ENCODE peak calls at places on chromosomes 2 and 18, in five cellular contexts. M is AG04449; H is glutamatergic neuron; Z is stimulated activated CD8-positive, alpha-beta memory T cell treated with anti-CD3 and anti-CD28 coated beads, Interleukin-4, amount 100 ng/mL, for 24 hours; P is HT1080. V is an unnamed sample.

GRCh38 chr2:55618025-55618648 is 715 bp upstream of the PPP4R3B start:
- DNase-seq in Z (no peak), H (no peak), M (no peak), P (no peak), V (no peak)

GRCh38 chr2:628651-629050 is 48.6 kb downstream of the TMEM18 start:
- DNase-seq in P (peak), M (no peak), Z (no peak), H (no peak), V (no peak)

GRCh38 chr2:109422758-109423500 is 190.8 kb downstream of the SEPTIN10 start:
- DNase-seq in Z (no peak), P (no peak), M (no peak), H (no peak), V (no peak)

GRCh38 chr2:128379021-128380005 is 60.6 kb upstream of the HS6ST1 start:
- DNase-seq in P (no peak), M (no peak), H (no peak), Z (no peak), V (no peak)

GRCh38 chr2:40450066-40450841 is 1.6 kb downstream of the SLC8A1 start:
- DNase-seq in H (no peak), Z (no peak), P (no peak), M (no peak), V (no peak)

GRCh38 chr2:15241929-15242328 is 319.2 kb downstream of the NBAS start:
- DNase-seq in H (no peak), M (no peak), Z (no peak), P (no peak), V (no peak)

GRCh38 chr18:36546028-36546427 is 248.5 kb downstream of the FHOD3 start:
- DNase-seq in Z (no peak), P (no peak), H (no peak), M (no peak), V (no peak)

GRCh38 chr18:77065221-77065981 is 67.2 kb downstream of the MBP start:
- DNase-seq in M (peak), P (peak), Z (no peak), H (no peak), V (peak)

GRCh38 chr2:123165616-123166015 is 859.5 kb upstream of the CNTNAP5 start:
- DNase-seq in M (no peak), P (peak), H (no peak), Z (no peak), V (no peak)

GRCh38 chr18:54647176-54647575 is 56.1 kb downstream of the DYNAP start:
- DNase-seq in H (no peak), P (peak), Z (no peak), M (no peak), V (peak)

GRCh38 chr18:36392163-36392887 is 94.8 kb downstream of the FHOD3 start:
- DNase-seq in H (no peak), Z (no peak), P (peak), M (no peak), V (no peak)

GRCh38 chr2:34252111-34252510 is 653.0 kb upstream of the FAM98A start:
- DNase-seq in M (no peak), H (no peak), Z (no peak), P (no peak), V (no peak)

GRCh38 chr2:30177440-30177839 is 30.6 kb downstream of the YPEL5 start:
- DNase-seq in H (no peak), P (no peak), M (no peak), Z (no peak), V (no peak)

GRCh38 chr2:161416633-161417427 is 733 bp downstream of the TBR1 start:
- DNase-seq in P (no peak), Z (no peak), H (no peak), M (no peak), V (no peak)

GRCh38 chr2:98899041-98899702 is 36.9 kb downstream of the CRACDL start:
- DNase-seq in H (no peak), Z (no peak), P (no peak), M (no peak), V (no peak)

GRCh38 chr2:25310965-25311865 is 30.5 kb downstream of the DNMT3A start:
- DNase-seq in M (no peak), P (no peak), H (no peak), Z (no peak), V (no peak)

GRCh38 chr2:69556008-69556407 is 87.5 kb downstream of the AAK1 start:
- DNase-seq in H (no peak), P (no peak), M (no peak), Z (no peak), V (no peak)

GRCh38 chr18:58649966-58650816 is 21.1 kb upstream of the MALT1 start:
- DNase-seq in P (no peak), H (no peak), M (no peak), Z (no peak), V (no peak)

GRCh38 chr2:203016716-203017115 is 2.0 kb downstream of the NBEAL1 start:
- DNase-seq in P (no peak), M (no peak), Z (no peak), H (no peak), V (no peak)

GRCh38 chr2:151760139-151760650 is 25.9 kb upstream of the NEB start:
- DNase-seq in M (no peak), P (no peak), H (no peak), Z (no peak), V (no peak)

GRCh38 chr2:135140606-135141005 is 88.5 kb downstream of the RAB3GAP1 start:
- DNase-seq in P (no peak), Z (no peak), H (no peak), M (no peak), V (no peak)

GRCh38 chr18:23453657-23454011 is 547 bp downstream of the RIOK3 start:
- DNase-seq in M (no peak), Z (no peak), H (no peak), P (peak), V (no peak)

GRCh38 chr2:187924293-187924692 is 367.4 kb upstream of the GULP1 start:
- DNase-seq in P (no peak), H (no peak), M (no peak), Z (no peak), V (no peak)

GRCh38 chr2:32947076-32947483 is 327 bp downstream of the LTBP1 start:
- DNase-seq in H (peak), Z (no peak), P (no peak), M (no peak), V (no peak)

GRCh38 chr2:66496680-66497420 is 61.9 kb downstream of the MEIS1 start:
- DNase-seq in M (no peak), P (no peak), Z (no peak), H (no peak), V (no peak)

GRCh38 chr2:97950329-97951154 is 45.2 kb downstream of the TMEM131 start:
- DNase-seq in Z (no peak), H (no peak), P (peak), M (peak), V (no peak)

GRCh38 chr2:100196786-100197494 is 54.5 kb upstream of the AFF3 start:
- DNase-seq in Z (no peak), H (no peak), M (peak), P (no peak), V (no peak)

GRCh38 chr2:102084651-102085050 is 57.9 kb upstream of the IL1R1 start:
- DNase-seq in Z (no peak), P (no peak), M (no peak), H (no peak), V (no peak)

GRCh38 chr18:49186242-49186641 is 235.5 kb upstream of the SMAD7 start:
- DNase-seq in P (peak), Z (no peak), M (no peak), H (no peak), V (no peak)

GRCh38 chr2:101190753-101191516 is 39.8 kb upstream of the TBC1D8 start:
- DNase-seq in M (no peak), H (no peak), P (no peak), Z (no peak), V (no peak)

GRCh38 chr2:199760574-199760973 is 90.4 kb downstream of the FTCDNL1 start:
- DNase-seq in P (no peak), H (no peak), M (no peak), Z (no peak), V (no peak)

GRCh38 chr18:70289351-70290330 is 796 bp downstream of the SOCS6 start:
- DNase-seq in P (peak), M (no peak), H (peak), Z (no peak), V (no peak)

GRCh38 chr18:22230403-22231042 is 61.1 kb downstream of the GATA6 start:
- DNase-seq in H (no peak), Z (no peak), P (peak), M (no peak), V (no peak)

GRCh38 chr2:204691911-204692510 is 146.7 kb downstream of the PARD3B start:
- DNase-seq in Z (no peak), H (no peak), P (peak), M (peak), V (no peak)

GRCh38 chr2:160741815-160742214 is 248.2 kb upstream of the RBMS1 start:
- DNase-seq in H (no peak), P (no peak), M (no peak), Z (no peak), V (no peak)

V was measured in NK-92 treated with Interleukin-12 subunit alpha and Interleukin-12 subunit beta, amount 100 ng/mL, for 24 hours.